ENCODE peak calls at places on chromosomes 6 and 20, in seven cellular contexts. One of them, this sample, is unnamed.
A peak's percentile ranks its signal among the peaks of the same experiment; 100 is the strongest.

GRCh38 chr6:76861403-76861802 is 601.9 kb downstream of the HTR1B start:
- DNase-seq in KBM-7: peak; percentile 39
- DNase-seq in adrenal gland: no peak
- DNase-seq in AG09319: no peak
- DNase-seq in mesothelial cell of epicardium: no peak
- DNase-seq in CD8-positive, alpha-beta memory T cell: no peak
- DNase-seq in GM04504: no peak
- DNase-seq in this sample: no peak

GRCh38 chr20:35523298-35523888 is 6.1 kb downstream of the C20orf173 start:
- DNase-seq in GM04504: no peak
- DNase-seq in mesothelial cell of epicardium: no peak
- DNase-seq in KBM-7: peak; percentile 53
- DNase-seq in CD8-positive, alpha-beta memory T cell: no peak
- DNase-seq in adrenal gland: no peak
- DNase-seq in AG09319: no peak
- DNase-seq in this sample: no peak

GRCh38 chr20:235891-236290 is 8.8 kb downstream of the DEFB129 start:
- DNase-seq in GM04504: no peak
- DNase-seq in adrenal gland: no peak
- DNase-seq in KBM-7: no peak
- DNase-seq in AG09319: no peak
- DNase-seq in mesothelial cell of epicardium: no peak
- DNase-seq in CD8-positive, alpha-beta memory T cell: no peak
- DNase-seq in this sample: no peak

GRCh38 chr6:141321486-141322347 is 811.0 kb upstream of the GJE1 start:
- DNase-seq in KBM-7: no peak
- DNase-seq in mesothelial cell of epicardium: no peak
- DNase-seq in AG09319: peak; percentile 4
- DNase-seq in CD8-positive, alpha-beta memory T cell: no peak
- DNase-seq in adrenal gland: no peak
- DNase-seq in GM04504: no peak
- DNase-seq in this sample: no peak

GRCh38 chr6:6678185-6678671 is 89.7 kb downstream of the LY86 start:
- DNase-seq in AG09319: no peak
- DNase-seq in KBM-7: no peak
- DNase-seq in GM04504: no peak
- DNase-seq in mesothelial cell of epicardium: no peak
- DNase-seq in CD8-positive, alpha-beta memory T cell: no peak
- DNase-seq in adrenal gland: no peak
- DNase-seq in this sample: no peak

GRCh38 chr20:4949833-4950178 is 51.5 kb downstream of the SLC23A2 start:
- DNase-seq in adrenal gland: peak; percentile 48
- DNase-seq in GM04504: no peak
- DNase-seq in AG09319: no peak
- DNase-seq in KBM-7: peak; percentile 21
- DNase-seq in CD8-positive, alpha-beta memory T cell: no peak
- DNase-seq in mesothelial cell of epicardium: no peak
- DNase-seq in this sample: peak; percentile 39

GRCh38 chr20:1721687-1722512 is 64.3 kb upstream of the SIRPG start:
- DNase-seq in GM04504: no peak
- DNase-seq in AG09319: no peak
- DNase-seq in KBM-7: no peak
- DNase-seq in CD8-positive, alpha-beta memory T cell: no peak
- DNase-seq in mesothelial cell of epicardium: no peak
- DNase-seq in adrenal gland: no peak
- DNase-seq in this sample: peak; percentile 19

GRCh38 chr20:11492846-11493245 is 424.8 kb upstream of the BTBD3 start:
- DNase-seq in KBM-7: no peak
- DNase-seq in mesothelial cell of epicardium: no peak
- DNase-seq in AG09319: no peak
- DNase-seq in CD8-positive, alpha-beta memory T cell: no peak
- DNase-seq in adrenal gland: no peak
- DNase-seq in GM04504: no peak
- DNase-seq in this sample: no peak

GRCh38 chr6:75023634-75024033 is 182.2 kb downstream of the COL12A1 start:
- DNase-seq in mesothelial cell of epicardium: no peak
- DNase-seq in GM04504: no peak
- DNase-seq in KBM-7: no peak
- DNase-seq in AG09319: no peak
- DNase-seq in CD8-positive, alpha-beta memory T cell: no peak
- DNase-seq in adrenal gland: no peak
- DNase-seq in this sample: no peak

GRCh38 chr20:45550765-45551164 is 3.6 kb upstream of the EPPIN start:
- DNase-seq in mesothelial cell of epicardium: no peak
- DNase-seq in CD8-positive, alpha-beta memory T cell: no peak
- DNase-seq in KBM-7: no peak
- DNase-seq in AG09319: no peak
- DNase-seq in GM04504: no peak
- DNase-seq in adrenal gland: no peak
- DNase-seq in this sample: no peak

GRCh38 chr6:104955927-104956662 is 812 bp upstream of the LIN28B start:
- DNase-seq in GM04504: no peak
- DNase-seq in AG09319: no peak
- DNase-seq in CD8-positive, alpha-beta memory T cell: no peak
- DNase-seq in KBM-7: peak; percentile 86
- DNase-seq in mesothelial cell of epicardium: no peak
- DNase-seq in adrenal gland: no peak
- DNase-seq in this sample: no peak

GRCh38 chr20:20038586-20038985 is 13.7 kb downstream of the CRNKL1 start:
- DNase-seq in AG09319: no peak
- DNase-seq in GM04504: no peak
- DNase-seq in CD8-positive, alpha-beta memory T cell: no peak
- DNase-seq in adrenal gland: no peak
- DNase-seq in mesothelial cell of epicardium: no peak
- DNase-seq in KBM-7: no peak
- DNase-seq in this sample: no peak

GRCh38 chr6:106431405-106431804 is 70.9 kb downstream of the CRYBG1 start:
- DNase-seq in CD8-positive, alpha-beta memory T cell: no peak
- DNase-seq in KBM-7: no peak
- DNase-seq in adrenal gland: no peak
- DNase-seq in AG09319: no peak
- DNase-seq in GM04504: no peak
- DNase-seq in mesothelial cell of epicardium: no peak
- DNase-seq in this sample: no peak

GRCh38 chr6:125961117-125961516 is 4.5 kb downstream of the HINT3 start:
- DNase-seq in mesothelial cell of epicardium: no peak
- DNase-seq in KBM-7: no peak
- DNase-seq in AG09319: no peak
- DNase-seq in adrenal gland: no peak
- DNase-seq in GM04504: no peak
- DNase-seq in CD8-positive, alpha-beta memory T cell: no peak
- DNase-seq in this sample: no peak

This sample was measured in lung.